ENCODE peak calls at places on chromosomes 1 and 21, in four cellular contexts. K, N, S and M are unnamed samples.

GRCh38 chr1:171081994-171082295 is 8.8 kb upstream of the FMO3 start:
- DNase-seq in S (no peak), N (no peak), K (no peak), M (no peak)

GRCh38 chr1:43253173-43253572 is 16.6 kb upstream of the TMEM125 start:
- DNase-seq in N (no peak), S (no peak), K (no peak), M (no peak)

GRCh38 chr1:26584022-26584485 is 54.5 kb downstream of the RPS6KA1 start:
- DNase-seq in K (no peak), S (peak), N (no peak), M (no peak)

GRCh38 chr1:162927421-162927820 is 66.4 kb upstream of the CCDC190 start:
- DNase-seq in K (no peak), N (no peak), S (no peak), M (no peak)

GRCh38 chr1:203769505-203770343 is 4.7 kb downstream of the LAX1 start:
- DNase-seq in S (no peak), K (peak), N (peak), M (no peak)

GRCh38 chr1:197423006-197423405 is 155.0 kb downstream of the CRB1 start:
- DNase-seq in S (no peak), N (no peak), K (no peak), M (no peak)

GRCh38 chr1:6614019-6614952 is 755 bp downstream of the PHF13 start:
- DNase-seq in K (peak), S (peak), N (peak), M (peak)

GRCh38 chr1:152160553-152160952 is 1.5 kb upstream of the RPTN start:
- DNase-seq in N (no peak), S (no peak), K (no peak), M (no peak)

GRCh38 chr1:2528966-2529750 is 905 bp downstream of the HES5 start:
- DNase-seq in S (peak), N (peak), K (peak), M (peak)

GRCh38 chr1:164155337-164155850 is 403.6 kb upstream of the PBX1 start:
- DNase-seq in S (no peak), K (no peak), N (no peak), M (no peak)

GRCh38 chr1:230917284-230918135 is 49.2 kb upstream of the C1orf198 start:
- DNase-seq in N (peak), K (peak), S (peak), M (peak)

GRCh38 chr21:14492890-14493289 is 53.2 kb downstream of the SAMSN1 start:
- DNase-seq in K (no peak), N (no peak), S (no peak), M (no peak)

GRCh38 chr1:214454619-214455396 is 96.6 kb downstream of the PTPN14 start:
- DNase-seq in K (no peak), N (no peak), S (no peak), M (no peak)

GRCh38 chr1:93328809-93329477 is 16.8 kb upstream of the DR1 start:
- DNase-seq in N (peak), S (no peak), K (no peak), M (no peak)

GRCh38 chr21:26116456-26117011 is 54.0 kb downstream of the APP start:
- DNase-seq in K (no peak), S (no peak), N (no peak), M (no peak)

DNA sequence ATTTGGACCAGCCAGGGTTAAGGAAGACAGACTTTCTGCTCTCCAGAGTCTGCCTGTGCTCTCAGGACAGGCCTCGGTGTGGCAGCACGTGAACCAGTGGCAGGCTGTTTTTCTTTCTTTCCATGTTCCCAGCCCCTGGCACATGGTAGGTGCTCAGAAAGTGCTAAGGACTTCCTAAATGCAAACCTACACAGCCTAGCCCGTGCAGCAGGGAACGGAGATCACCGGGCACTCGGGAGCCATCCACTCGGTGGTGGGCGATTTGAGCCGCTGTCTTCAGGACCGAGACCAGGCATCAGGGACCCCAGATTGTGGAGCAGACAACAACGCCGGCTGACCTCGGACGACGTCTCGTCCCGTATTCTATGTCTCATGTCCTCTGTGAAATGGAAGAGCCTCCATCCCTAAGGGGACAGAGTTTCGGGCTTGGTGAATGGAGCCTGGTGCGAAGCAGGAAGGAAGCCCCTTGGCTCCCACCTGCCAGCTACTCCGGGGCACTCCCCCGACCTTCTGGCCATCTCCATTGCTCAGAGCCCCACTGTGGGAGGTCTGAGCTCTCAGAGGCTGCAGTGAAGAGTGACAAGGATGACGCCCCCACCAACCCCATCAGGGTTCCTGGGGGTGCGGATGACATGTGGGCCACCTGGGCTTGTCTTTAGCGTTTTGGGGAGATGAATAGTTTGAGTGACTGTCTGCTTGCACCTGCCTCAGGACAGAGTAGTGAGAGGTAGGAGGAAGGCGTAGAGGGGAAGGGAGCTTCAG is 43.0 kb upstream of the LBR start:
- DNase-seq in S (no peak), N (no peak), K (no peak), M (no peak)
- TF ChIP-seq CTCF in S (no peak), N (no peak), K (no peak), M (no peak)

DNA sequence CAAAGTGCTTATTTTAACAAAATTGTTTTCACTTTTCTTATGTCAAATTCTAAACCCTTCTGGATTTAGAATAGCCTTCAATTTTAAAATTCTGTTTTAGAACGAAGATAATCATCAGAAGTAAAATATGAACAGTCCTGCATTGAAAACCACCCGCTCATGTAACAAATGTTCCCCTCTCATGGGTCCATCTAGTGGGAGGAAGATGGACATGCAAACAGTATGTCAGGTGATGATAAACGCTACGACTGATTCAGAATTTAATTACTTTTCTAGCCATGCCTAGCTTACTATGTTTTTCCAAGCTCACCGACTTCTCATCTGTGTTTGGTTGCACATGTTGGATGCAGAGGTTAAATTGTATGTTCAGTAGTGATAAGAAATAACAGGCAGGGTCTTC is 23.5 kb downstream of the SOD1 start:
- DNase-seq in S (no peak), K (no peak), N (no peak), M (no peak)
- TF ChIP-seq CTCF in S (peak), K (no peak), N (no peak), M (peak)

GRCh38 chr1:4924356-4924755 is 269.9 kb downstream of the AJAP1 start:
- DNase-seq in S (no peak), N (no peak), K (no peak), M (no peak)
- TF ChIP-seq CTCF in S (no peak), N (no peak), K (no peak), M (no peak)

DNA sequence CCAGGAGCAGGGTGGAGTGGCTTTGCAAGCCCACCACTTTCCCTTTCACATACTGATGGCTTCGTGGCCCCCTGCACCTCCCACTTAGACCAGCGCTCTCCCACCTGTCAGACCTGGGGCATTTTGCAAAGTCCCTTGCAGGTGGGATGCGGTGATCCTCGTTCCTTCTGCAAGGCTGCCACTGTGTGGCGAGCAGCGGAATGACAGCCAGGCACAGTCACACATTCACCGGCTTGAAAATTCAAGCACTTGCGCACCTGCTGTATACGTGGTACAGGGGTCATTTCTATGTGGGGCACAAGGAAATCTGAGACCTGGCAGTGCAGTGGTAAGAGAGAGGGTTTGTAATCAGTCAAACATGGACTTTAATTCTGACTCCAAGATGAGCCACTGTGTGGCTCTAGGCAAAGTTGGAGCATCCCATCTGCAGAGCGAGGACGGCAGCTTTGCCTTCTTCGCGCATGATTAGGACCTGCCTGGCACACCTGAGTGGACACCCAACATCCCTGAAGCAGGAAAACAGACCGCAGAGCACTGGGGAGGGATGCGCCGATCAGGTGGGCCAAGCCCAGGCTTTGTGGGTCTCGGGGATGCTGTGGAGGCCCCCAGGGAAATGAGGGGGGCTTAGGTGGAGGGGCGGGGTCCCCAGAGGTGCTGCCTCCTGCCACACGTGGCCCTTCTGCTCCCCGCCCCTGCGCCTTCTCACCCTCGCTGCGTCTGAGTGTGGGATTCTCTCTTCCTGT is 53.0 kb upstream of the TMEM51 start:
- DNase-seq in K (peak), N (peak), S (peak), M (peak)
- TF ChIP-seq CTCF in K (peak), N (peak), S (peak), M (peak)